ENCODE peak calls at places on chromosomes 5 and 9, in nine cellular contexts. R is AG09319, O is lung, G is osteocyte, L is PC-3, T is HCT116, E is testis, J is neural crest cell, Q is endothelial cell. H is an unnamed sample.

GRCh38 chr5:79189439-79190234 is 46.3 kb upstream of the JMY start:
- DNase-seq in L (no peak), E (no peak), R (no peak), J (no peak), T (no peak), G (no peak), O (no peak), Q (no peak), H (no peak)

GRCh38 chr9:4126184-4126865 is 173.5 kb downstream of the GLIS3 start:
- DNase-seq in J (no peak), G (no peak), L (peak), O (no peak), T (no peak), E (no peak), Q (no peak), R (no peak), H (no peak)

GRCh38 chr5:147835386-147835798 is 3.9 kb upstream of the SPINK1 start:
- DNase-seq in O (no peak), Q (no peak), R (no peak), L (peak), G (no peak), T (no peak), J (no peak), E (no peak), H (no peak)

GRCh38 chr5:86880785-86881492 is 263.2 kb downstream of the COX7C start:
- DNase-seq in T (peak), Q (peak), E (peak), L (peak), O (peak), J (peak), G (no peak), R (peak), H (peak)

GRCh38 chr5:82031220-82032119 is 59.6 kb downstream of the ATG10 start:
- DNase-seq in L (no peak), J (no peak), R (no peak), Q (no peak), O (no peak), T (no peak), E (no peak), G (no peak), H (no peak)

GRCh38 chr5:102289251-102289899 is 6.7 kb downstream of the SLCO4C1 start:
- DNase-seq in J (no peak), E (no peak), T (no peak), O (no peak), G (no peak), Q (no peak), L (peak), R (no peak), H (no peak)

GRCh38 chr9:68969538-68969937 is 44.4 kb downstream of the PRKACG start:
- DNase-seq in O (no peak), L (no peak), E (no peak), Q (no peak), J (no peak), T (no peak), G (no peak), R (no peak), H (no peak)

GRCh38 chr5:176693477-176693851 is 46.2 kb downstream of the TSPAN17 start:
- DNase-seq in Q (no peak), J (no peak), L (no peak), G (no peak), T (no peak), R (no peak), O (no peak), E (peak), H (no peak)

GRCh38 chr9:38200431-38200830 is 131.4 kb upstream of the SHB start:
- DNase-seq in R (no peak), O (no peak), L (no peak), J (no peak), E (peak), T (no peak), G (no peak), Q (no peak), H (no peak)

GRCh38 chr5:139566611-139567010 is 5.5 kb downstream of the UBE2D2 start:
- DNase-seq in E (no peak), G (no peak), Q (no peak), R (no peak), O (no peak), T (no peak), L (no peak), J (no peak), H (no peak)

GRCh38 chr5:21773456-21773855 is 1079.7 kb downstream of the CDH12 start:
- DNase-seq in E (no peak), G (no peak), T (no peak), Q (no peak), O (no peak), L (no peak), R (no peak), J (no peak), H (no peak)

GRCh38 chr5:73213566-73213998 is 40.6 kb downstream of the TMEM174 start:
- DNase-seq in T (no peak), G (no peak), Q (no peak), R (no peak), L (peak), J (no peak), O (no peak), E (no peak), H (no peak)

GRCh38 chr5:72515211-72515610 is 8.0 kb upstream of the ZNF366 start:
- DNase-seq in G (no peak), E (no peak), J (no peak), L (peak), T (no peak), Q (no peak), R (no peak), O (no peak), H (no peak)

GRCh38 chr9:98778251-98778650 is 18.1 kb downstream of the ANKS6 start:
- DNase-seq in Q (no peak), O (no peak), E (no peak), G (peak), T (no peak), R (no peak), L (no peak), J (no peak), H (no peak)

GRCh38 chr9:132141364-132141947 is 20.4 kb upstream of the NTNG2 start:
- DNase-seq in R (no peak), G (no peak), Q (no peak), E (no peak), O (no peak), L (no peak), T (no peak), J (peak), H (no peak)

GRCh38 chr9:70013598-70014196 is 30.0 kb upstream of the MAMDC2 start:
- DNase-seq in L (peak), T (no peak), Q (no peak), R (peak), O (no peak), J (no peak), E (no peak), G (no peak), H (no peak)

GRCh38 chr5:177049285-177049684 is 26.8 kb downstream of the ZNF346 start:
- DNase-seq in O (no peak), L (no peak), G (no peak), E (no peak), J (no peak), R (no peak), T (no peak), Q (no peak), H (no peak)

GRCh38 chr5:140273401-140273877 is 29.5 kb downstream of the PFDN1 start:
- DNase-seq in E (no peak), T (no peak), L (no peak), G (no peak), J (no peak), R (no peak), Q (no peak), O (peak), H (no peak)

GRCh38 chr5:316210-317085 is 5.1 kb upstream of the AHRR start:
- DNase-seq in L (no peak), O (no peak), G (no peak), T (no peak), Q (no peak), R (no peak), J (no peak), E (peak), H (peak)

GRCh38 chr5:124524552-124525232 is 221.7 kb downstream of the ZNF608 start:
- DNase-seq in G (no peak), L (no peak), O (no peak), E (no peak), Q (no peak), J (no peak), R (no peak), T (no peak), H (peak)
- TF ChIP-seq CTCF in G (no peak), L (no peak), O (no peak), E (no peak), Q (no peak), J (no peak), R (no peak), T (peak), H (peak)

DNA sequence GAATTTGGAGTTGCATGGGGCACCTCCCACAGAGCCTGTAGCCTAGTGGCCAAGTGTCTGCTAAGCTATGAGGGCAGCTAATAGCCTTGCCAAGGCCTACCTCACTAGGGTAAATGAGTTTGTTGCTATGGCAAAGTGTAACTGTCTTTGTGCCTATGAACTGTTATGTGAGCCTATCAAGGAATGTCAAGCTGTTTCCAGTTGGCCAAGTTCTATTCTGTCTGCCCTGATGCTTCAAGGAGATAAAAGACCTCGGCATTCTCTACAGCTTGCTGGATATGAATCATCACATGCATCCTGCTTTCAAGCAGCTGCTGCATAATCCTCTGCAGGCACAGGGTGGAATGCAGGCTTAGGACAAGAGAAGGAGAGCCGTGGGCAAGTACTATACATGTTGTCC is 69.8 kb upstream of the CCDC112 start:
- DNase-seq in L (peak), J (no peak), Q (peak), T (no peak), R (peak), O (no peak), G (no peak), E (no peak), H (no peak)
- TF ChIP-seq CTCF in L (no peak), J (no peak), Q (no peak), T (no peak), R (peak), O (no peak), G (no peak), E (no peak), H (no peak)

GRCh38 chr9:129343697-129344375 is 165.8 kb upstream of the IER5L start:
- DNase-seq in T (peak), E (peak), L (no peak), Q (no peak), G (no peak), J (no peak), O (peak), R (no peak), H (no peak)
- TF ChIP-seq CTCF in T (peak), E (no peak), L (no peak), Q (no peak), G (no peak), J (no peak), O (no peak), R (no peak), H (no peak)

DNA sequence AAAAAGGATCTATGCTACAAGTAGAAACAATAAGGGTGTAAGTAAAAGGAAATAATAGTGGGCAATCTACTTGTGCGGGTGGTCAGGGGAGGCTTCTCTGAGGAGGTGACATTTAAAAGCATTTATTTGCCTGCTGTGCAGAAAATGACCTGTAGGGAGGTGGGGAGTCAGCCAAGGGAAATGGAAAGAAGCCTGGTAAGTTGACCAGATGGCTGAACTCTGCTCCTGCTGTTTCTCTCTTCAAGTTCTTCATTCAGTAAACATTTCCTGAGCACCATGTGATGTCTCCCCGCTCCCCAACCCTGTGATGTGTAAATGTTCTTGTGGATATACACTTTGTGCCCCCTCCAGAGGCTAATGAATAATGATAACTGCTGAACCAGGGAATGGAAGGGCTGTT is 9.9 kb upstream of the SPIN1 start:
- DNase-seq in L (no peak), E (no peak), J (no peak), R (no peak), O (no peak), T (no peak), G (no peak), Q (no peak), H (no peak)
- TF ChIP-seq CTCF in L (no peak), E (no peak), J (no peak), R (no peak), O (no peak), T (peak), G (peak), Q (peak), H (no peak)

DNA sequence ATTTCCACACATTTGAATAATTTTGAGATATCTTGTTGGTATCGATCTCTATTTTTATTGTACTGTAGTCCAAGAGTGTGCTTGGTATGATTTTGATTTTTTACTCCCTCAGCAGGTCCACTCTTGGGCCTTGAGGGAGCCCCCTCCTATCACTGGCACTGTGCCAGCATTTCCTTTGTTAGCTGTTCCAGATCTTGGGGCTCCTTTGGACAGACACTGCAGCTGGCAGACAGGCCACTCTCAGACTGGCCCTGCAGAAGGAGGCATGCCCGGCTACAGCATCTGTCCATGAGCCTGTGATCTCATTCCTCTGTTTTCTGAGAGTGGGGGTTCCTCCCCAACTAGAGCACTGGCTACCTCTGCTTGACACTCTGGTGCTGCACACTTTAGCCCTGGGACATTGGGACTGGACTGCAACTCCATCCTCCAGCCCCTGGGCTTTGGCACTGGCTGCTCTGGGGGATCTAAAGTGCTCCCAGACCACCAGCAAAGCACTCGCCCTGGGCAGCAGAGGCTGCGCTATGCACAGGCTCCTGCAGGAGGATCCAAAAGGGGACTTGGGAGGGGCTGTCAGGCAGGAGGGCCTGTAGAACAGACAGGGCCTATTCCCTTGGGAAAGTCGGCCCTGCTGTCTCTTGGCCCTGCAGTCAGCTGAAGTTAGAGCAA is 271.3 kb upstream of the DMAC1 start:
- DNase-seq in Q (no peak), O (no peak), L (no peak), G (no peak), R (no peak), E (no peak), J (no peak), T (no peak), H (no peak)
- TF ChIP-seq CTCF in Q (no peak), O (no peak), L (no peak), G (no peak), R (no peak), E (no peak), J (no peak), T (no peak), H (no peak)

DNA sequence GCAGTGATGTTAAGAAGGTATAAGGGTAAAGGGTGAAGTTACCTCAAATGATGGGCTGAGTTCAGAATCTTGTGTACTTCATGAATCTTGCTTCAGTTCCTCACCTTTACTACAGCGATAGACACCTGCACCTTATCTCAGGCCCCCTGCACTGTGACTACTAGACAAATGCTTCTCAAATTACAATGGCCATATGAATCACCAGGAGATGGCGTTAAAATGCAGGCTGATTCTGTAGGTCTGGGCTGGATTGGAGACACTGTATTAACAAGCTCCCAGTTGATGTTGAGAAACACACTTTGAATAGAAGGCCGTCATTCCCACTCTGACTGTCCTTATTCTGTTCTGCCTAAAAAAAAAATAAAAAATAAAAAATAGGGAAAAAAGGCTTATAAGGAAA is 29.8 kb downstream of the TARS1 start:
- DNase-seq in Q (no peak), T (peak), R (peak), O (no peak), E (peak), G (no peak), J (no peak), L (peak), H (peak)
- TF ChIP-seq CTCF in Q (no peak), T (no peak), R (peak), O (no peak), E (no peak), G (peak), J (peak), L (peak), H (peak)

DNA sequence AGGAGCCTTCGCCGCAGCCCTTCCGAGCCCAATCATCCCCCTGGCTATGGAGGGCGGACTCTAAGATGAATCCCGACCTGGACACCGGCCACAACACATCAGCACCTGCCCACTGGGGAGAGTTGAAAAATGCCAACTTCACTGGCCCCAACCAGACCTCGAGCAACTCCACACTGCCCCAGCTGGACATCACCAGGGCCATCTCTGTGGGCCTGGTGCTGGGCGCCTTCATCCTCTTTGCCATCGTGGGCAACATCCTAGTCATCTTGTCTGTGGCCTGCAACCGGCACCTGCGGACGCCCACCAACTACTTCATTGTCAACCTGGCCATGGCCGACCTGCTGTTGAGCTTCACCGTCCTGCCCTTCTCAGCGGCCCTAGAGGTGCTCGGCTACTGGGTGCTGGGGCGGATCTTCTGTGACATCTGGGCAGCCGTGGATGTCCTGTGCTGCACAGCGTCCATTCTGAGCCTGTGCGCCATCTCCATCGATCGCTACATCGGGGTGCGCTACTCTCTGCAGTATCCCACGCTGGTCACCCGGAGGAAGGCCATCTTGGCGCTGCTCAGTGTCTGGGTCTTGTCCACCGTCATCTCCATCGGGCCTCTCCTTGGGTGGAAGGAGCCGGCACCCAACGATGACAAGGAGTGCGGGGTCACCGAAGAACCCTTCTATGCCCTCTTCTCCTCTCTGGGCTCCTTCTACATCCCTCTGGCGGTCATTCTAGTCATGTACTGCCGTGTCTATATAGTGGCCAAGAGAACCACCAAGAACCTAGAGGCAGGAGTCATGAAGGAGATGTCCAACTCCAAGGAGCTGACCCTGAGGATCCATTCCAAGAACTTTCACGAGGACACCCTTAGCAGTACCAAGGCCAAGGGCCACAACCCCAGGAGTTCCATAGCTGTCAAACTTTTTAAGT is 819 bp downstream of the ADRA1B start:
- DNase-seq in L (no peak), T (no peak), E (no peak), O (peak), J (no peak), G (no peak), R (no peak), Q (no peak), H (no peak)
- TF ChIP-seq CTCF in L (no peak), T (no peak), E (no peak), O (no peak), J (no peak), G (no peak), R (no peak), Q (no peak), H (no peak)

H was measured in GM13976.